ENCODE peak calls at places on chromosomes 6 and 20, in five cellular contexts. M, O, X, Q and C are unnamed samples.

GRCh38 chr20:4170621-4171537 is 155.5 kb upstream of the RNF24 start:
- DNase-seq in M (no peak), O (no peak), X (no peak), Q (no peak), C (no peak)

GRCh38 chr20:1888796-1889463 is 6.3 kb upstream of the SIRPA start:
- DNase-seq in M (no peak), O (no peak), X (no peak), Q (peak; percentile 10), C (peak; percentile 31)

GRCh38 chr6:24766685-24767462 is 7.9 kb upstream of the GMNN start:
- DNase-seq in M (peak; percentile 27), O (no peak), X (no peak), Q (peak; percentile 36), C (no peak)

GRCh38 chr20:49280463-49281058 is 2.7 kb upstream of the ZNFX1 start:
- DNase-seq in M (no peak), O (no peak), X (no peak), Q (no peak), C (no peak)

GRCh38 chr20:44959896-44960852 is at the start of gene TOMM34:
- DNase-seq in M (peak; percentile 57), O (peak; percentile 96), X (peak; percentile 88), Q (peak; percentile 89), C (peak; percentile 92)

GRCh38 chr20:57685134-57685851 is 24.5 kb downstream of the PMEPA1 start:
- DNase-seq in M (peak; percentile 3), O (peak; percentile 43), X (no peak), Q (no peak), C (no peak)

GRCh38 chr6:13717787-13718458 is 6.3 kb upstream of the RANBP9 start:
- DNase-seq in M (no peak), O (no peak), X (no peak), Q (no peak), C (no peak)

GRCh38 chr6:35311390-35312075 is 13.9 kb downstream of the DEF6 start:
- DNase-seq in M (no peak), O (no peak), X (no peak), Q (peak; percentile 86), C (no peak)

GRCh38 chr6:88165877-88166492 is at the start of gene CNR1:
- DNase-seq in M (peak; percentile 29), O (peak; percentile 35), X (no peak), Q (no peak), C (peak; percentile 32)

GRCh38 chr6:53866231-53866630 is 71.4 kb downstream of the LRRC1 start:
- DNase-seq in M (no peak), O (no peak), X (no peak), Q (no peak), C (no peak)

GRCh38 chr20:11965602-11966001 is 47.9 kb downstream of the BTBD3 start:
- DNase-seq in M (no peak), O (no peak), X (no peak), Q (no peak), C (no peak)

GRCh38 chr6:148507774-148508173 is 165.1 kb downstream of the SASH1 start:
- DNase-seq in M (no peak), O (no peak), X (no peak), Q (no peak), C (no peak)

GRCh38 chr6:130035211-130035610 is 16.8 kb downstream of the L3MBTL3 start:
- DNase-seq in M (no peak), O (no peak), X (no peak), Q (no peak), C (no peak)

GRCh38 chr6:155213611-155214372 is 50.0 kb upstream of the CLDN20 start:
- DNase-seq in M (no peak), O (no peak), X (no peak), Q (no peak), C (no peak)